ENCODE peak calls at places on chromosomes 6 and 20, in four cellular contexts. A is lower lobe of right lung; E is CD8-positive, alpha-beta memory T cell; P is ascending aorta. Z is an unnamed sample.
A peak's percentile ranks its signal among the peaks of the same experiment; 100 is the strongest.

GRCh38 chr20:47354710-47355488 is 1.6 kb downstream of the ZMYND8 start:
- DNase-seq in A (no peak), E (no peak), P (no peak), Z (no peak)

GRCh38 chr6:10453596-10453995 is 38.7 kb upstream of the TFAP2A start:
- DNase-seq in A (no peak), E (no peak), P (no peak), Z (no peak)

GRCh38 chr6:40588480-40588879 is 1.3 kb upstream of the LRFN2 start:
- DNase-seq in A (no peak), E (no peak), P (no peak), Z (no peak)

GRCh38 chr20:10476319-10476724 is 41.2 kb downstream of the SLX4IP start:
- DNase-seq in A (no peak), E (no peak), P (no peak), Z (no peak)

GRCh38 chr20:10115021-10115420 is 80.2 kb downstream of the ANKEF1 start:
- DNase-seq in A (no peak), E (no peak), P (no peak), Z (no peak)

GRCh38 chr20:18688676-18689075 is 100.8 kb downstream of the DTD1 start:
- DNase-seq in A (peak; percentile 64), E (no peak), P (no peak), Z (no peak)

GRCh38 chr6:26327450-26328264 is 37.3 kb upstream of the BTN3A2 start:
- DNase-seq in A (no peak), E (peak; percentile 74), P (no peak), Z (peak; percentile 82)

GRCh38 chr6:169503556-169503955 is 198.3 kb downstream of the WDR27 start:
- DNase-seq in A (no peak), E (no peak), P (no peak), Z (no peak)

GRCh38 chr6:167532410-167533294 is 207.8 kb downstream of the TTLL2 start:
- DNase-seq in A (no peak), E (no peak), P (no peak), Z (no peak)

GRCh38 chr6:79467716-79468115 is 69.5 kb downstream of the LCA5 start:
- DNase-seq in A (no peak), E (no peak), P (no peak), Z (no peak)

GRCh38 chr6:41545703-41546474 is at the start of gene FOXP4:
- DNase-seq in A (peak; percentile 92), E (peak; percentile 87), P (peak; percentile 49), Z (peak; percentile 94)

GRCh38 chr20:20491110-20491783 is 123.3 kb downstream of the INSM1 start:
- DNase-seq in A (no peak), E (no peak), P (no peak), Z (no peak)

GRCh38 chr6:10411915-10412164 is 3.0 kb downstream of the TFAP2A start:
- DNase-seq in A (peak; percentile 55), E (no peak), P (no peak), Z (no peak)

GRCh38 chr20:52025938-52026337 is 165.6 kb downstream of the ZFP64 start:
- DNase-seq in A (no peak), E (no peak), P (no peak), Z (no peak)

GRCh38 chr6:39688494-39688893 is 36.7 kb downstream of the KIF6 start:
- DNase-seq in A (no peak), E (no peak), P (no peak), Z (no peak)

GRCh38 chr6:32609731-32610640 is 20.3 kb upstream of the HLA-DRB1 start:
- DNase-seq in A (no peak), E (peak; percentile 75), P (no peak), Z (peak; percentile 95)

GRCh38 chr20:63009988-63010769 is 3.4 kb upstream of the BHLHE23 start:
- DNase-seq in A (no peak), E (peak; percentile 86), P (no peak), Z (no peak)

GRCh38 chr6:15663057-15663638 is 320 bp upstream of the DTNBP1 start:
- DNase-seq in A (no peak), E (no peak), P (no peak), Z (no peak)

GRCh38 chr6:134352786-134353480 is 35.0 kb upstream of the SGK1 start:
- DNase-seq in A (no peak), E (no peak), P (no peak), Z (no peak)

GRCh38 chr6:85810558-85810957 is 167.9 kb upstream of the SYNCRIP start:
- DNase-seq in A (no peak), E (no peak), P (no peak), Z (no peak)

GRCh38 chr6:163405412-163406309 is 8.9 kb upstream of the QKI start:
- DNase-seq in A (peak; percentile 89), E (no peak), P (peak; percentile 44), Z (no peak)

GRCh38 chr6:44072959-44073611 is 54.2 kb downstream of the MRPL14 start:
- DNase-seq in A (peak; percentile 79), E (peak; percentile 81), P (no peak), Z (peak; percentile 87)

GRCh38 chr6:89921691-89922090 is 27.4 kb downstream of the GJA10 start:
- DNase-seq in A (no peak), E (no peak), P (no peak), Z (no peak)

GRCh38 chr6:24439858-24440539 is 37.3 kb downstream of the MRS2 start:
- DNase-seq in A (no peak), E (no peak), P (no peak), Z (no peak)

GRCh38 chr6:97053643-97054411 is 129.3 kb downstream of the KLHL32 start:
- DNase-seq in A (no peak), E (no peak), P (no peak), Z (no peak)

DNA sequence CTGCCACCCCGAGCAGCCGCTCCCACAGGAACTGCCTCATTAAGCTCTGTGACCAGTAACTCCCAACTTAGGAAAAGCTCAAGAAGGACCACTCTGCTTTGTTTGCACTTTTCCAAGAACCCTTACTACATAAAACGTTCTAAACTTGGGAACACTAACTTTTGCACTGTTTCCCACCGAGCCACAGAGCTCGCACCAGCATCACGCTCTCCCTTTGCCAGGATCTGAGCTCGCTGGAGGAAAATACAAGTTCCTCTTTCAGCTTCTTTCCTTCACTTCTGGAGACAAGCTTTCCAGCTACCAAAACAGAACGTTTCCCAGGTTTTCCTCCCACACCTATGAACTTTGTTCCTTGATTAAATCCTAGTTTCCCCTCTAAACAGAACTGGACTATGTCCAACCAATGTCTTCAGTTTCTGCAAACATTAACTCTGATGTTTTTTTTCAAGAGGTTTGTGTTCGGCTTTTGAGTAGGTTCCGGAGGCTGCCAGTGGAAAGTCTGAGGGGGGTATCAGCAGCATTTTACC is 135.3 kb downstream of the LY86 start:
- DNase-seq in A (no peak), E (no peak), P (no peak), Z (no peak)
- H3K27ac ChIP-seq in A (peak overlapping the region; percentile 96), E (no peak overlapping the region), P (peak overlapping the region; percentile 65), Z (no peak overlapping the region)

GRCh38 chr6:158686311-158686710 is 36.5 kb downstream of the SYTL3 start:
- DNase-seq in A (peak; percentile 64), E (no peak), P (no peak), Z (peak; percentile 45)

GRCh38 chr6:158686791-158687381 is 37.0 kb downstream of the SYTL3 start:
- DNase-seq in A (no peak), E (peak; percentile 79), P (no peak), Z (no peak)

GRCh38 chr6:158688860-158689259 is 39.0 kb downstream of the SYTL3 start:
- DNase-seq in A (no peak), E (no peak), P (no peak), Z (no peak)

GRCh38 chr6:158684745-158685355 is 35.0 kb downstream of the SYTL3 start:
- DNase-seq in A (no peak), E (no peak), P (no peak), Z (no peak)

GRCh38 chr6:158687507-158687906 is 37.7 kb downstream of the SYTL3 start:
- DNase-seq in A (no peak), E (no peak), P (no peak), Z (no peak)
- H3K27ac ChIP-seq in A (peak overlapping the region; percentile 80), E (peak overlapping the region; percentile 77), P (no peak overlapping the region), Z (no peak overlapping the region)

GRCh38 chr6:107495196-107495643 is 5.3 kb downstream of the SOBP start:
- DNase-seq in A (no peak), E (no peak), P (no peak), Z (no peak)
- H3K27ac ChIP-seq in A (peak overlapping the region; percentile 63), E (no peak overlapping the region), P (peak overlapping the region; percentile 83), Z (no peak overlapping the region)

GRCh38 chr6:56072856-56073255 is 174.5 kb downstream of the COL21A1 start:
- DNase-seq in A (no peak), E (no peak), P (no peak), Z (no peak)

GRCh38 chr6:56073761-56074160 is 173.6 kb downstream of the COL21A1 start:
- DNase-seq in A (no peak), E (no peak), P (no peak), Z (no peak)

GRCh38 chr6:56076033-56076432 is 171.3 kb downstream of the COL21A1 start:
- DNase-seq in A (no peak), E (no peak), P (no peak), Z (no peak)

DNA sequence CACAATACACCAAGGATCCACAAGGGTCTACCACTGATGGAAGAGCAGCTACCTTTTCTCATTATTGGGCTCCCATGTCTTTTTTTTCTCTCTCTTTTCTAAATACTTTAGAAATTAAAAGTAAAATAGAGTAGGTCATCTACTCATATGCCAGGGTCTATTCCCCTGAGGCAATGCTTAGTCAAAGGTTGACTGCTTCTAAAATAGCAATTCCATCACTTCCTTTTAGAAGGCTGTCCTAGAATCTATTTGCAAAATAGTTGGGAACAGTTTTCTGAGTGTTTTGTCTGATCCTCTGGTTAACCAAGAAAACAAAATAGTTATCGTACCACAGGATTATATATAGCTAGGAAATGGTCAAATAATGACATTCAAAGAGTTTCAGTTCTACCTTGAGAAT is 174.1 kb downstream of the COL21A1 start:
- DNase-seq in A (no peak), E (no peak), P (no peak), Z (no peak)
- H3K27ac ChIP-seq in A (no peak overlapping the region), E (no peak overlapping the region), P (peak overlapping the region; percentile 95), Z (no peak overlapping the region)

DNA sequence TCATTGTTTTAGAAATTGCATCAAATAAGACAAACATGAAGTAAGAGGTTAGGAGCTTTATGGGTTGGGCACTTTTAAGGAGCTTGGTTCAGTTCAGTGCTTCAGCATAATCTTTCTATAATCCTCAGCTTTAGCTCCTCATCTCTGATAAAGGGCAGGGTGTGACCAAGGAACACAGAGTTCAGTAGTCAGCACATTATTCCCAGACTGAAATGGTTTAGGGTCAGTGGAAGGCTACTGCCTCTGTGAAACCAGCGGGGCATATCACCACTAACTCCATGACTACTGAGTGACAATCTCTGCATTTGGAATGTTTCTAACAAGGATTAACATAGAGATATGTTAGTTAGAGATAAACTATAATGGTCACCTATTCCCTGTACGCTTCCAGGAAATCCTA is 36.9 kb downstream of the CRYBG1 start:
- DNase-seq in A (no peak), E (no peak), P (no peak), Z (no peak)
- H3K27ac ChIP-seq in A (no peak overlapping the region), E (no peak overlapping the region), P (no peak overlapping the region), Z (no peak overlapping the region)